ENCODE peak calls at places on chromosomes 3 and 15, in eight cellular contexts. I is neural progenitor cell, M is fibroblast of lung, P is lung, X is tibial artery, N is WERI-Rb-1, T is ovary, Y is GM23338. C is an unnamed sample.

GRCh38 chr15:96046620-96047240 is 283.8 kb upstream of the NR2F2 start:
- DNase-seq in N (no peak), X (no peak), Y (peak; percentile 5), P (no peak), M (peak; percentile 69), T (no peak), I (no peak), C (no peak)

GRCh38 chr3:128413003-128413370 is 53.7 kb downstream of the DNAJB8 start:
- DNase-seq in I (peak; percentile 41), P (no peak), N (no peak), X (no peak), M (no peak), Y (peak; percentile 59), T (no peak), C (no peak)

GRCh38 chr3:163058190-163058854 is 1561.7 kb downstream of the OTOL1 start:
- DNase-seq in M (peak; percentile 1), X (no peak), I (no peak), T (peak; percentile 28), P (no peak), N (no peak), Y (no peak), C (no peak)

GRCh38 chr15:63896336-63897115 is 62.8 kb upstream of the HERC1 start:
- DNase-seq in Y (no peak), N (peak; percentile 22), P (peak; percentile 44), M (peak; percentile 80), X (peak; percentile 65), I (no peak), T (peak; percentile 31), C (no peak)

GRCh38 chr3:67540198-67540894 is 114.1 kb downstream of the SUCLG2 start:
- DNase-seq in P (no peak), I (peak; percentile 3), X (no peak), N (no peak), T (no peak), Y (peak; percentile 32), M (no peak), C (no peak)

GRCh38 chr3:112302881-112303761 is 9.1 kb upstream of the SLC9C1 start:
- DNase-seq in Y (peak; percentile 97), I (peak; percentile 92), M (peak; percentile 22), X (no peak), T (no peak), P (no peak), N (no peak), C (no peak)

GRCh38 chr15:99310745-99311144 is 59.5 kb downstream of the LRRC28 start:
- DNase-seq in N (no peak), Y (no peak), M (no peak), I (no peak), T (no peak), P (no peak), X (no peak), C (no peak)

GRCh38 chr15:74901612-74902063 is 5.0 kb downstream of the FAM219B start:
- DNase-seq in I (peak; percentile 56), Y (peak; percentile 64), M (no peak), P (peak; percentile 59), X (peak; percentile 77), N (peak; percentile 54), T (peak; percentile 60), C (peak; percentile 82)

GRCh38 chr15:31248263-31248662 is 78.4 kb upstream of the KLF13 start:
- DNase-seq in I (no peak), T (no peak), P (no peak), Y (no peak), X (no peak), M (no peak), N (no peak), C (no peak)

GRCh38 chr3:177724020-177724638 is 526.8 kb upstream of the TBL1XR1 start:
- DNase-seq in T (peak; percentile 37), N (no peak), M (no peak), I (no peak), P (peak; percentile 60), X (peak; percentile 92), Y (no peak), C (no peak)

GRCh38 chr3:196080517-196080841 is 1.4 kb downstream of the TFRC start:
- DNase-seq in T (no peak), X (no peak), Y (no peak), M (no peak), I (no peak), P (no peak), N (no peak), C (no peak)

GRCh38 chr3:195031574-195032003 is 239.4 kb downstream of the XXYLT1 start:
- DNase-seq in T (no peak), Y (no peak), I (no peak), P (no peak), M (no peak), N (no peak), X (no peak), C (no peak)

GRCh38 chr3:127370906-127371305 is 83.1 kb upstream of the PRR20G start:
- DNase-seq in Y (no peak), I (no peak), X (no peak), T (no peak), M (no peak), N (no peak), P (no peak), C (no peak)

GRCh38 chr15:91491131-91491950 is 362.2 kb upstream of the SLCO3A1 start:
- DNase-seq in X (no peak), N (no peak), P (no peak), Y (no peak), M (peak; percentile 84), T (no peak), I (no peak), C (peak; percentile 28)

GRCh38 chr3:185979721-185980121 is 41.9 kb upstream of the TRA2B start:
- DNase-seq in N (no peak), T (no peak), P (no peak), X (no peak), M (no peak), I (no peak), Y (peak; percentile 29), C (no peak)

GRCh38 chr3:149128856-149129255 is 582 bp upstream of the HPS3 start:
- DNase-seq in X (no peak), Y (no peak), I (no peak), M (no peak), N (no peak), T (no peak), P (no peak), C (peak; percentile 3)
- H3K27ac ChIP-seq in X (peak overlapping the region; percentile 87), Y (no peak overlapping the region), I (no peak overlapping the region), M (peak overlapping the region; percentile 90), N (peak overlapping the region; percentile 8), T (peak overlapping the region; percentile 86), P (peak overlapping the region; percentile 10), C (peak overlapping the region; percentile 81)

DNA sequence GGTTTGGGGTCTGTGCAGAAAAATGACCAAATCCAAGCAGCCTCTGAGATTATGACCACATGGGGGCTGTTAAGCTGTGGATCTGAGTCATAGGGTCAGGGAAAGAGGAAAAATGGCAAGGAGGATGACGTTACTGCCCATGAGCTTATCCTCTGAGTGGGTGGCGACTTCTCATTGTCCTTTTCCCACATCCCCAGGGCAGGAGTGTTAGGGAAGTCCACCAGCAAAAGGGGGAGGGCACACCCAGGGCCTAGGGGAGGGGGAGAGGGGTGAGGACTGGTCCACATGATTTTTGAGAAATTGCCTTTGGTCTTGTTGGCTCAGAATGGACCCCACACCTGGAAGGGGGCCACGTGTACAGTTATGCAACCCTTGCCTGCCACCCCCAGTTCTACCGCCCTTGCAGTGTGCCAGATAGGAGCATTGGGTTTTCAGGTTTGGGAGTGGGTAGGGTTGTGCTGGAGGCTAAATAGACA is 2.6 kb downstream of the CD276 start:
- DNase-seq in X (peak; percentile 63), P (no peak), Y (no peak), N (peak; percentile 33), M (peak; percentile 95), I (no peak), T (no peak), C (peak; percentile 71)
- TF ChIP-seq CTCF in X (no peak), P (no peak), Y (no peak), N (no peak), M (no peak), I (no peak), T (no peak), C (no peak)

GRCh38 chr15:66291816-66292215 is 1.6 kb upstream of the DIS3L start:
- DNase-seq in X (no peak), I (no peak), P (no peak), Y (no peak), M (no peak), T (no peak), N (no peak), C (no peak)

GRCh38 chr15:66293419-66294156 is at the start of gene DIS3L:
- DNase-seq in M (peak; percentile 54), I (peak; percentile 83), N (peak; percentile 59), X (peak; percentile 74), Y (peak; percentile 68), P (peak; percentile 50), T (peak; percentile 64), C (peak; percentile 55)

GRCh38 chr15:66294157-66294931 is 976 bp downstream of the DIS3L start:
- DNase-seq in X (no peak), Y (peak; percentile 32), P (no peak), T (no peak), I (peak; percentile 16), N (no peak), M (peak; percentile 80), C (peak; percentile 91)

GRCh38 chr15:66293085-66293418 is 316 bp upstream of the DIS3L start:
- DNase-seq in I (no peak), P (no peak), X (no peak), M (no peak), N (peak; percentile 42), Y (no peak), T (no peak), C (no peak)

DNA sequence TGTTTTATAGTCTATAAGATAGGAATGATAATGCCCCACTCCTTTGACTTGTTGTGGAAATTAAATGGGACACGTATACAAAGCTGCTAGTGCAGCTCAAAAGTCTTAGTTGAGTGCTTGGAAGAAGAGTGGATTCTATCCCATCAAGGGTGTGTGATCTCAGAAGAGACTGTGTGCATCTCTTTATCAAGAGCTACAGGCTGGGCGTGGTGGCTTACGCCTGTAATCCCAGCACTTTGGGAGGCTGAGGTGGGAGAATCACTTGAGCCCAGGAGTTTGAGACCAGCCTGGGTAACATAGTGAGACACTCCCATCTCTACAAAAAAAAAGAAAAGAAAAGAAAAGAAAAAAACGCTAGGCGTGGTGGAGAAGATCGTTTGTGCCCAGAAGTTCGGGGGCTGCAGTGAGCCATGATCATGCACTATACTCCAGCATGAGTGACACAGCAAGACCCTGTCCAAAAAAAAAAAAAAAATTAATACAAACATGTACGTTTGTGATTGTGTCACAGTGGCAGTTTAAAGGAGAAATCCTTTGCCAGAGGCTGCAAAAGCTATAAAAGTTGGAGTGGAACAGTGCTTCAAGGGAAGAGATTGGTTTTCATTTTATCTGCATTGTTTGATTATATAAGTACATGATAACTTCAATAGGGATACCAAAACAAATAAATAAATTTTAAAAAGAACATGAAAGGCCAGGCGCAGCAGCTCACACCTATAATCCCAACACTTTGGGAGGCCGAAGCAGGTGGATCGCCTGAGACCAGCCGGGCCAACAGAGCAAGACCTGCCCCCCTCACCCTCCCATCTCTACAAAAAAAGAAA is 895 bp upstream of the DIS3L start:
- DNase-seq in M (no peak), Y (no peak), X (no peak), I (no peak), P (no peak), T (no peak), N (no peak), C (no peak)
- H3K27ac ChIP-seq in M (no peak overlapping the region), Y (no peak overlapping the region), X (peak overlapping the region; percentile 95), I (no peak overlapping the region), P (peak overlapping the region; percentile 88), T (peak overlapping the region; percentile 95), N (no peak overlapping the region), C (peak overlapping the region; percentile 98)

DNA sequence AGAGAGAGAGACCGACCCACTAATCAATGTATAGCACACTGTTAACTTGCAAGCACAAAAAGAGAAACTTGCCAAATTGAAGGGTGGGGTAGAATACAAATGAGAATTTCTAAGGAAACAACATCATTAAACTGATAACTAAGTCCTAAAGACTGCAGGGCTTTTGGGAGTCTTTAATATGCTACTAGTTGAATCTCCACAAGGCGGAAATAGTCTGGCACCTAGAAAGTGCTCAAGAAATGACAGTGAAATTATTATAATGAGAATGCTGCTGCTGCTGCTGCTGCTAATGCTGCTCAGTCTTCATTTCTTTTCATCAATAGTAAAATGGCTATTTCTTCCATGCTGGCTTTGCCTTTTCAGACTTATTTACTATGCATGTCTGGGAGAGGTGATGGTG is 91.8 kb downstream of the BTD start:
- DNase-seq in Y (peak; percentile 17), X (no peak), T (no peak), P (no peak), N (no peak), M (peak; percentile 21), I (no peak), C (no peak)
- TF ChIP-seq CTCF in Y (no peak), X (no peak), T (no peak), P (no peak), N (no peak), M (no peak), I (no peak), C (no peak)

C was measured in RWPE1.